ENCODE peak calls at places on chromosomes 12 and 14, in six cellular contexts. M is WTC11, L is GM12865, S is adrenal gland, P is aorta, W is ovary. H is an unnamed sample.

GRCh38 chr12:76176935-76177334 is 92.5 kb upstream of the NAP1L1 start:
- DNase-seq in L (no peak), W (no peak), P (no peak), S (no peak), M (no peak), H (no peak)

GRCh38 chr12:12717586-12718381 is 616 bp downstream of the CDKN1B start:
- DNase-seq in L (no peak), S (peak), P (peak), M (peak), W (no peak), H (no peak)

GRCh38 chr12:106851306-106851705 is 76.8 kb downstream of the RIC8B start:
- DNase-seq in M (no peak), S (peak), W (no peak), P (no peak), L (no peak), H (no peak)

GRCh38 chr14:64614992-64615391 is 65.2 kb downstream of the PPP1R36 start:
- DNase-seq in M (no peak), P (no peak), S (no peak), L (no peak), W (no peak), H (no peak)

GRCh38 chr14:32622742-32623141 is 293.6 kb downstream of the AKAP6 start:
- DNase-seq in L (peak), P (no peak), W (no peak), S (no peak), M (no peak), H (no peak)

GRCh38 chr12:49294086-49294803 is 702 bp upstream of the PRPH start:
- DNase-seq in L (no peak), M (no peak), S (no peak), W (no peak), P (peak), H (peak)

GRCh38 chr12:3117144-3117581 is 40.0 kb downstream of the TSPAN9 start:
- DNase-seq in L (no peak), W (no peak), S (no peak), P (no peak), M (no peak), H (no peak)

GRCh38 chr14:75752907-75753594 is 92.0 kb downstream of the TTLL5 start:
- DNase-seq in W (no peak), L (no peak), S (no peak), P (no peak), M (no peak), H (no peak)

GRCh38 chr12:99043319-99043914 is 398.3 kb downstream of the APAF1 start:
- DNase-seq in S (peak), W (peak), P (peak), L (peak), M (peak), H (peak)